ENCODE peak calls at places on chromosomes 6 and 20, in four cellular contexts. Y, N, O and V are unnamed samples.

GRCh38 chr6:150098155-150098554 is 29.2 kb upstream of the ULBP3 start:
- DNase-seq in Y (no peak), N (no peak), O (no peak), V (no peak)

GRCh38 chr6:45607818-45608217 is 230.1 kb upstream of the SUPT3H start:
- DNase-seq in Y (no peak), N (no peak), O (no peak), V (no peak)

GRCh38 chr6:37459981-37460800 is 27.2 kb downstream of the CMTR1 start:
- DNase-seq in Y (no peak), N (no peak), O (no peak), V (peak)

GRCh38 chr6:134431306-134431919 is 113.5 kb upstream of the SGK1 start:
- DNase-seq in Y (no peak), N (no peak), O (no peak), V (no peak)

GRCh38 chr6:10610289-10610688 is 84.1 kb downstream of the C6orf52 start:
- DNase-seq in Y (no peak), N (no peak), O (no peak), V (no peak)

GRCh38 chr20:34774431-34774830 is 51.0 kb downstream of the NCOA6 start:
- DNase-seq in Y (no peak), N (no peak), O (no peak), V (no peak)

GRCh38 chr6:76264466-76264865 is 192.0 kb upstream of the IMPG1 start:
- DNase-seq in Y (no peak), N (no peak), O (no peak), V (no peak)

GRCh38 chr6:13722880-13723279 is 11.2 kb upstream of the RANBP9 start:
- DNase-seq in Y (no peak), N (no peak), O (no peak), V (no peak)

GRCh38 chr6:18262812-18263560 is 1.3 kb downstream of the DEK start:
- DNase-seq in Y (no peak), N (no peak), O (peak), V (peak)

GRCh38 chr20:57290178-57290484 is 23.7 kb upstream of the BMP7 start:
- DNase-seq in Y (no peak), N (no peak), O (no peak), V (no peak)

GRCh38 chr20:41137412-41138216 is at the start of gene PLCG1:
- DNase-seq in Y (peak), N (peak), O (peak), V (peak)

GRCh38 chr6:13119549-13119948 is 208.8 kb downstream of the TBC1D7 start:
- DNase-seq in Y (no peak), N (no peak), O (no peak), V (no peak)

GRCh38 chr6:43246301-43247114 is 3.2 kb downstream of the TTBK1 start:
- DNase-seq in Y (peak), N (peak), O (peak), V (peak)

GRCh38 chr20:44092551-44093248 is 94.3 kb downstream of the JPH2 start:
- DNase-seq in Y (no peak), N (no peak), O (peak), V (no peak)
- TF ChIP-seq NR3C1 in Y (no peak), N (no peak), O (no peak), V (no peak)

GRCh38 chr6:22328499-22328898 is 31.7 kb upstream of the PRL start:
- DNase-seq in Y (no peak), N (no peak), O (no peak), V (no peak)

GRCh38 chr6:22327881-22328280 is 31.0 kb upstream of the PRL start:
- DNase-seq in Y (no peak), N (no peak), O (no peak), V (no peak)

GRCh38 chr6:22325481-22325880 is 28.6 kb upstream of the PRL start:
- DNase-seq in Y (no peak), N (no peak), O (no peak), V (no peak)

GRCh38 chr6:22323848-22324247 is 27.0 kb upstream of the PRL start:
- DNase-seq in Y (no peak), N (no peak), O (no peak), V (no peak)

GRCh38 chr6:22326500-22326899 is 29.7 kb upstream of the PRL start:
- DNase-seq in Y (no peak), N (no peak), O (no peak), V (no peak)
- TF ChIP-seq NR3C1 in Y (no peak), N (no peak), O (no peak), V (no peak)

GRCh38 chr6:33206027-33206863 is 1.8 kb downstream of the HSD17B8 start:
- DNase-seq in Y (no peak), N (no peak), O (no peak), V (no peak)

GRCh38 chr6:33206864-33207568 is 1.3 kb upstream of the RING1 start:
- DNase-seq in Y (no peak), N (no peak), O (no peak), V (no peak)

GRCh38 chr6:33209856-33210255 is 1.6 kb downstream of the RING1 start:
- DNase-seq in Y (no peak), N (no peak), O (no peak), V (no peak)

GRCh38 chr6:33208089-33208967 is at the start of gene RING1:
- DNase-seq in Y (peak), N (peak), O (peak), V (peak)

DNA sequence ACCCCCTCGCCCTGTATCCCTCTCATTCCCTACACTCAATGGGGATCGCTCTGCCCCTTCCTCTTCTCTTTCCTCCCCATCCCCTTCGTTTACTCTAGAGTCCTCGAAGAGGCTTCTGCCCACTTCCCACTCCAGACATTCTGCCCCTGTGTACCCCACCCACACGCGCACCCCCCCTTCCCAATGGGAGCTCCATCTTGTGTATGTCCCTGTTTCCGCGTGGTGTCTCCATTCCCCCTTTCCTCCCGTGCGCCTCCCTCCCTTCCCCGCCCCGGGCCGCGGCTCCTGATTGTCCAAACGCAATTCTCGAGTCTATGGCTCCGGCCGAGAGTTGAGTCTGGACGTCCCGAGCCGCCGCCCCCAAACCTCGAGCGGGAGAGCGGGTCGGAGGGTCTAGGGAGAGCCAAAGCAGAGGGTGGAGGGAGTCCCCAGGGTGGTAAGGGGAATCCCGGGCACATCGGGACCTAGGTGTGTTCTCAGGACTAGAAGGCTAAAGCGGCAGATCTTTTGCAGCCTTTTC is 671 bp upstream of the RING1 start:
- DNase-seq in Y (no peak), N (peak), O (no peak), V (peak)
- TF ChIP-seq NR3C1 in Y (no peak), N (no peak), O (no peak), V (no peak)

DNA sequence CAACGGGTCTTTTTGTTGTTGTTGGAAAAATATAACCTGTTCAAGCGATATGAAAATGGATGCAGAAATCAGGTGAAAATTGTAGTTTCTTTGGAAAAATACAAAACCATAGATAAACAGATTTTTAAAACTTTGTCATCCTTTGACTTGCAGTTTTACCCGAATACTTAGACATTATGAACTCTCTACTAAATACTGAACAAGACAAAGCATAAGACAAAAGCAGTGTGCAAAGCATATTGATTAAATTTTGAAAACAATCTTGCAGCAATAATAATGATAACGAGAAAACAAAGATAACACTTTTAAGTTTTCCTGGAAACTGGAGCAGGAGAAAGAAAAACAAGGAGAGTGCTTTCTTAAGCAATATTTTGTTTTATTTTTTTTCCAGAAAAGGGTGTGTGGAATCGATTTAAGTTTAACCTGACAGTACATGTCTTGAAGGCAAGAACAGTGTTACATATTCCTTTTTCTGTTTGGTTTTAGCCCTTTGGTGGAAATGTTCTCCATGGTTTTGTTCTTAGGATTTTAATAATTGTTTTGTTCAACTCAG is 1.3 kb upstream of the NKX2-4 start:
- DNase-seq in Y (no peak), N (no peak), O (no peak), V (no peak)
- TF ChIP-seq NR3C1 in Y (no peak), N (no peak), O (no peak), V (no peak)

DNA sequence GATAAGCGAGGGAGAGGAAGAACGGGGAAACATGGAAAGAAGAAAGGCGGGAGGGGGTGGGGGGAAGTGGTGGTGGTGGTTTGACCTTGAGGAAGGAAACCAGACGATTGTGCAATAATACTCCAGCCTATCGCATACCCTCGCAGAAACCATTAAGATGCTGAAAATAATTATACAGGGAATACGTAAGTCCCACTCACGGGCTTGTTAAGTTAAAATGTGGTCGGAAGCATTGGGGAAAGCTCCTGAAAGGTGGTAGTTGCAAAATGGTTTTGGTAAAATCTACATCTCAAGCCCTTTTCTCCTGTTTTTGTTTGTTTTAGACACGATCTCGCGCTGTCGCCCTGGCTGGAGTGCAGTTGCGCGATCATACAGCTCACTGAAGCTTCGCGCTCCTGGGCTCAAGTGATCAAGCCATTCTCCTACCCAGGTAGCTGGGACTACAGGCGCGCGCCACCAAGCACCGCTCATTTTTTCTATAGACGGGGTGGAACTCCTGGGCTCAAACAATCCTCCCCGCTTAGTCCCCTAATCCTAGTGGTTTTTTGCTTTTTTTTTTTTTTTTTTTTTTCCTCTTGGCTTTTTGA is 128.9 kb upstream of the ZNF184 start:
- DNase-seq in Y (no peak), N (peak), O (no peak), V (peak)
- TF ChIP-seq NR3C1 in Y (no peak), N (no peak), O (no peak), V (no peak)

GRCh38 chr20:64102647-64103354 is 4.6 kb downstream of the NPBWR2 start:
- DNase-seq in Y (no peak), N (peak), O (no peak), V (peak)
- TF ChIP-seq NR3C1 in Y (no peak), N (no peak), O (no peak), V (no peak)

DNA sequence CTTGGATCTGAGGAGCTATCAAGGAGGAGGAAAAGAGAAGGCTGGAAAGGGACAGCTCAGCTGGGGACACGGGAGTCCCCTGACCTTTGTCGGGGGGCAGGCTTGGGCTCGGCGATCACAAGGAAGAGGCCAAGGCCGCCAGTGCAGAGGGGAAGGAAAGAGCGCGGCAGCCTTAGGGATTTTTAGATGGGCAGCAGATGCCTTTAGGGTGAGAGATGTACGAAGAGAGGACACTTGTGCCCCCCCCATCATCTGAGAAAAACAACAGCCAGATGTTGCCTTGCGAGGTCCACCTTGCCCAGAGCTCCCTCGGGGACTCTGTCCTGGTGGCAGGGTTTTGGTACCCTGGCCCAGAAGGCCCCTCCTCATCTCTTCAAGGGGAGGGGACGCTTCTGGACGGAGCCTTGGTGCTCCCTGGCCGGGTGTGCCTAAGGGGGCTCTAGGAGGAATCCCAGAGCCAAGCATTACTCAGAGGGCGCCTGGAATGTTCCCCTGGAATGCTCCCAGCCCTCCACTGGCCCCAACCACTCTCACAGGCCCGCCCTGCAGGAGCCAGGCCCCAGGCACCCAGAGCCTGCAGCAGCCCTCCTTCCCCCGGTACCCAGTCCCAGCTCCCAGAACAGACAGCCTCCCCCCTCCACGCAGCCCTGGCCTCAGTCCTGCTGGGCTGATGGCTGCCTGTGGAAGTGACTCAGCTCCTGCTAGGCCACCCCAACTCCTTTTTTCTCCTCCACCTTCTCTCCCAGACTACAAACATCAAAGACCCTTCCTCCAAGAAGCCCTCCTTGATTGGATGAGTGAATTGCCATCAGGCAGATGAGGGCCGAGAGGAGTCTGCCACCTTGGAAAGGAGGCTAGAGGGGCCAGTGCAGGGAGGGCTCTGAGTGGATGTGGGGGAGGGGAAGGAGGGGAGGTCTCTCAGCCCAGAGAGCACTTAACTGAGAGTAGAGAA is 1.8 kb downstream of the ADAM33 start:
- DNase-seq in Y (no peak), N (peak), O (no peak), V (no peak)
- TF ChIP-seq NR3C1 in Y (no peak), N (no peak), O (no peak), V (no peak)

GRCh38 chr6:4405609-4406212 is 270.3 kb upstream of the ECI2 start:
- DNase-seq in Y (no peak), N (peak), O (no peak), V (no peak)
- TF ChIP-seq NR3C1 in Y (no peak), N (no peak), O (no peak), V (no peak)